ENCODE peak calls at places on chromosomes 11 and 22, in ten cellular contexts. X is cardiac muscle cell, E is upper lobe of right lung, D is fibroblast of lung, N is sigmoid colon, V is neural progenitor cell, T is SJSA1, Z is ovary, L is testis, J is PC-3. I is an unnamed sample.

GRCh38 chr11:112106070-112106469 is 19.4 kb downstream of the SDHD start:
- DNase-seq in X (no peak), E (no peak), D (no peak), N (no peak), V (no peak), T (no peak), Z (no peak), L (no peak), J (peak), I (no peak)

GRCh38 chr11:65415499-65416340 is 6.9 kb upstream of the NEAT1 start:
- DNase-seq in X (no peak), E (peak), D (no peak), N (peak), V (peak), T (no peak), Z (peak), L (peak), J (no peak), I (peak)

GRCh38 chr11:132134322-132134721 is 763.9 kb downstream of the NTM start:
- DNase-seq in X (no peak), E (no peak), D (peak), N (no peak), V (no peak), T (no peak), Z (no peak), L (no peak), J (peak), I (no peak)

GRCh38 chr11:75968021-75968685 is 153.1 kb downstream of the UVRAG start:
- DNase-seq in X (peak), E (no peak), D (peak), N (no peak), V (no peak), T (no peak), Z (no peak), L (no peak), J (peak), I (no peak)

GRCh38 chr22:23200896-23201295 is 20.6 kb downstream of the BCR start:
- DNase-seq in X (no peak), E (no peak), D (no peak), N (no peak), V (no peak), T (no peak), Z (no peak), L (no peak), J (no peak), I (no peak)

GRCh38 chr11:108788565-108789199 is 123.8 kb downstream of the DDX10 start:
- DNase-seq in X (peak), E (no peak), D (peak), N (no peak), V (peak), T (no peak), Z (no peak), L (peak), J (peak), I (no peak)

GRCh38 chr22:26672060-26672471 is 14.7 kb downstream of the MIAT start:
- DNase-seq in X (no peak), E (no peak), D (no peak), N (no peak), V (no peak), T (no peak), Z (peak), L (no peak), J (no peak), I (peak)

GRCh38 chr11:44855138-44855849 is 95.4 kb downstream of the TP53I11 start:
- DNase-seq in X (no peak), E (no peak), D (no peak), N (no peak), V (no peak), T (no peak), Z (no peak), L (no peak), J (peak), I (no peak)

GRCh38 chr22:33867118-33867863 is 53.0 kb downstream of the LARGE1 start:
- DNase-seq in X (no peak), E (no peak), D (peak), N (no peak), V (no peak), T (peak), Z (no peak), L (no peak), J (peak), I (no peak)

GRCh38 chr11:69115586-69116560 is 39.9 kb upstream of the SMIM38 start:
- DNase-seq in X (peak), E (peak), D (peak), N (no peak), V (no peak), T (no peak), Z (no peak), L (no peak), J (peak), I (no peak)

GRCh38 chr11:108511851-108512474 is 13.8 kb upstream of the POGLUT3 start:
- DNase-seq in X (peak), E (no peak), D (peak), N (no peak), V (no peak), T (no peak), Z (no peak), L (no peak), J (peak), I (no peak)

GRCh38 chr11:96748639-96749370 is 359.0 kb downstream of the JRKL start:
- DNase-seq in X (peak), E (no peak), D (peak), N (no peak), V (no peak), T (no peak), Z (no peak), L (no peak), J (peak), I (no peak)

GRCh38 chr11:63277345-63277943 is 34.0 kb upstream of the SLC22A25 start:
- DNase-seq in X (no peak), E (no peak), D (no peak), N (no peak), V (no peak), T (no peak), Z (no peak), L (no peak), J (peak), I (no peak)

GRCh38 chr11:79439430-79439892 is 1.4 kb downstream of the TENM4 start:
- DNase-seq in X (peak), E (no peak), D (peak), N (no peak), V (no peak), T (no peak), Z (peak), L (peak), J (no peak), I (no peak)

GRCh38 chr22:24146190-24146616 is 35.1 kb upstream of the SUSD2 start:
- DNase-seq in X (peak), E (peak), D (peak), N (peak), V (peak), T (no peak), Z (peak), L (peak), J (peak), I (no peak)

GRCh38 chr11:79264284-79264683 is 176.5 kb downstream of the TENM4 start:
- DNase-seq in X (peak), E (no peak), D (no peak), N (no peak), V (no peak), T (no peak), Z (no peak), L (no peak), J (no peak), I (no peak)

GRCh38 chr22:18978506-18978905 is 42.4 kb upstream of the PRODH start:
- DNase-seq in X (no peak), E (peak), D (no peak), N (peak), V (no peak), T (no peak), Z (no peak), L (no peak), J (no peak), I (no peak)

GRCh38 chr22:31603081-31603525 is 58.9 kb downstream of the PISD start:
- DNase-seq in X (peak), E (no peak), D (no peak), N (peak), V (no peak), T (no peak), Z (no peak), L (no peak), J (no peak), I (no peak)

GRCh38 chr22:47175151-47175760 is 412.8 kb downstream of the TBC1D22A start:
- DNase-seq in X (peak), E (peak), D (no peak), N (peak), V (no peak), T (peak), Z (no peak), L (peak), J (no peak), I (peak)

GRCh38 chr22:50714631-50715179 is 23.3 kb upstream of the ACR start:
- DNase-seq in X (no peak), E (no peak), D (no peak), N (no peak), V (no peak), T (no peak), Z (no peak), L (no peak), J (no peak), I (no peak)

GRCh38 chr11:2806351-2807058 is 79.1 kb downstream of the CDKN1C start:
- DNase-seq in X (no peak), E (peak), D (no peak), N (peak), V (peak), T (peak), Z (peak), L (peak), J (no peak), I (peak)

DNA sequence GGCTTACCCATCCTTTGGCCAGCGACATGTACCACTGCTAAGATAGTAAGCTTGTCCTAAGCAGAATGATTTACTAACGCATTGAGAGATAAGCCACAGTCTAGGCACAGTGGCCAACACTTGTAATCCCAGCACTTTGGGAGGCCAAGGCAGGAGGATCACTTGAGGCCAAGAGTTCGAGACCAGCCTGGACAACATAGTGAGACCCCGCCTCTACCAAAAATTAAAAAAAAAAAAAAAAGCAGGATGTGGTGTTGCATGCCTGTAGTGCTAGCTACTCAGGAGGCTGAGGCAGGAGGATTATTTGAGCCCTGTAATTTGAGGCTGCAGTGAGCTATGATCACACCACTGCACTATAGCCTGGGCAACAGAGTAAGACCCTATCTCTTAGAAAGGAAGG is 93.1 kb downstream of the HIPK3 start:
- DNase-seq in X (no peak), E (no peak), D (no peak), N (no peak), V (no peak), T (no peak), Z (no peak), L (no peak), J (no peak), I (no peak)
- H3K27ac ChIP-seq in X (no peak), E (no peak), D (no peak), N (no peak), V (no peak), T (no peak), Z (no peak), L (no peak), J (no peak), I (no peak)

DNA sequence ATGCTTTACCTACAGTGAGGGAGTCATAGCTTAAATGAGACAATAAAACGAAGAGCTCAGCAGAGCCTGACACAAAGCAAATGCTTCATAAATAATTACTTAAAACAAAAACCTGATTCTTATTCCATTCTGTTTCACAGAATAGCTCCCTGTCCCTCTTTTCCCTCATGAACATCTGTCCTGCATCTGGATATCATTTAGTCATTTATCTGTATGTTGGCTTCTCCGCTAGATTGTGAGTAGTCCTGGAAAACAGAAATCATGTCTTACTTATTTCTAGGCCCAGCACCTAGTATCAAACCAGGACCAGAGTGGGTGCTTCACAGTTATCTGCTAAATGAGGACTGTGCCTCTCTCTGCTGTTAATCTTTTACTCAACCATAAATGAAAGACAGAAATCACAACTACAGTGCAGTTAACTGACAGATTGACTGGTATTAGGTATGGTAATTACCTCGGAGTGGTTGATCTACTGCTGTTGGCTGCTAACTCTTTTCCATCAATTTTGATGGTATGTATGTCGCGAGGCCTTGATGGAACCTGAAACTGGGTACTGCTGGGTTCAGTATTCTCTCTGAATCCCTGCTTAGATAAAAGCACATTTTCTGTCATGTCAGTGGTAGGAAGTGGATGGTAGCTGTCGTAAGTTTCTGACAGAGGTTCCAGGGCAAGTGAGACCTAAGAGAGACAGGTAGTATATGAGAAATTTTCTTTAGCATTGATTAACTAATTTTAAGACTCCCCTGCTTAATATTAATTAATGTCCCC is 31.5 kb downstream of the C2CD3 start:
- DNase-seq in X (no peak), E (no peak), D (peak), N (no peak), V (no peak), T (no peak), Z (no peak), L (no peak), J (no peak), I (no peak)
- H3K4me3 ChIP-seq in X (no peak), E (no peak), D (no peak), N (no peak), V (no peak), T (no peak), Z (no peak), L (no peak), J (peak), I (no peak)

GRCh38 chr22:17846326-17846992 is 72.2 kb upstream of the BID start:
- DNase-seq in X (no peak), E (no peak), D (no peak), N (peak), V (no peak), T (no peak), Z (peak), L (peak), J (no peak), I (no peak)
- H3K27ac ChIP-seq in X (peak), E (no peak), D (no peak), N (peak), V (no peak), T (no peak), Z (peak), L (no peak), J (no peak), I (peak)

GRCh38 chr11:12694182-12694531 is 19.9 kb downstream of the TEAD1 start:
- DNase-seq in X (no peak), E (no peak), D (no peak), N (no peak), V (no peak), T (no peak), Z (no peak), L (peak), J (no peak), I (no peak)
- H3K4me3 ChIP-seq in X (no peak), E (peak), D (peak), N (peak), V (no peak), T (no peak), Z (peak), L (no peak), J (peak), I (peak)

DNA sequence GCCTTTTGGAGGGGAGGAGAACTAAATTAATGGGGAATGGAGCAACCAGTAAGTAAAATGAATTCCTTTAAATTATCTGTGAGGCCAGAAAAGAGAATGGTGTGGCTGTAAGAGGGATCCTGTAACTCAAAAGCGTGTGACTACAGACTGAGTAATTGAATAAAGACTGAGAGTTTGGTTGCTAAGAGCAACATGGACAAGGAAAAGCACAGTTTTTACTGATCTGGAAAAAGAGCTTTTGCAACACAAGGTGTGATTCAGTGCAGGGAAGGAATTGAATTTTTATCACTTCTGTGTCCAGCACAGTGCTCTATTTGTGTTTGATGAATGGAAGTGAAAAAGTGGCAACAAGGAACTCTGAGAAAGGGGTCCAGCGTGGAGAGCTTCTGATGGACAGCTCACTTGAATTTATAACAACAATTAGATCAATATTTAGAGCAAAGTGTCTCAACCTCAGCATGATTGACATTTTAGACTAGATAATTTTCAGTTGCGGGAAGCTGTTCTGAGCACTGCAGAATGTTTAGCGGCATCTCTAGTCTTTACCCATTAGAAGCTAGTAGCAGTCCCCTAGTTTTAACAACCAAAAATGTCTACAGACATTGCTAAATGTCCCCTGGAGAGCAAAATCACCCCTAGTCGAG is 202.8 kb upstream of the BDNF start:
- DNase-seq in X (peak), E (no peak), D (peak), N (no peak), V (no peak), T (no peak), Z (no peak), L (no peak), J (peak), I (no peak)
- H3K27ac ChIP-seq in X (no peak), E (no peak), D (no peak), N (no peak), V (no peak), T (peak), Z (no peak), L (no peak), J (peak), I (no peak)

GRCh38 chr22:30079952-30080533 is at the start of gene HORMAD2:
- DNase-seq in X (peak), E (peak), D (peak), N (no peak), V (peak), T (no peak), Z (no peak), L (peak), J (no peak), I (no peak)
- H3K4me3 ChIP-seq in X (no peak), E (peak), D (no peak), N (no peak), V (peak), T (no peak), Z (no peak), L (peak), J (no peak), I (peak)

GRCh38 chr11:85721191-85721590 is 35.2 kb upstream of the CCDC89 start:
- DNase-seq in X (no peak), E (no peak), D (no peak), N (no peak), V (no peak), T (no peak), Z (no peak), L (no peak), J (no peak), I (no peak)

GRCh38 chr11:85717360-85717927 is 31.4 kb upstream of the CCDC89 start:
- DNase-seq in X (no peak), E (no peak), D (no peak), N (no peak), V (no peak), T (no peak), Z (no peak), L (no peak), J (no peak), I (no peak)

GRCh38 chr11:85723088-85723487 is 37.1 kb upstream of the CCDC89 start:
- DNase-seq in X (no peak), E (no peak), D (no peak), N (no peak), V (no peak), T (no peak), Z (no peak), L (no peak), J (peak), I (no peak)

GRCh38 chr11:85718991-85719807 is 33.2 kb upstream of the CCDC89 start:
- DNase-seq in X (peak), E (no peak), D (peak), N (peak), V (peak), T (peak), Z (no peak), L (peak), J (peak), I (peak)

GRCh38 chr11:85718126-85718943 is 32.3 kb upstream of the CCDC89 start:
- DNase-seq in X (no peak), E (no peak), D (no peak), N (no peak), V (no peak), T (no peak), Z (no peak), L (no peak), J (no peak), I (no peak)
- H3K27ac ChIP-seq in X (no peak), E (peak), D (peak), N (peak), V (peak), T (peak), Z (no peak), L (peak), J (peak), I (peak)

DNA sequence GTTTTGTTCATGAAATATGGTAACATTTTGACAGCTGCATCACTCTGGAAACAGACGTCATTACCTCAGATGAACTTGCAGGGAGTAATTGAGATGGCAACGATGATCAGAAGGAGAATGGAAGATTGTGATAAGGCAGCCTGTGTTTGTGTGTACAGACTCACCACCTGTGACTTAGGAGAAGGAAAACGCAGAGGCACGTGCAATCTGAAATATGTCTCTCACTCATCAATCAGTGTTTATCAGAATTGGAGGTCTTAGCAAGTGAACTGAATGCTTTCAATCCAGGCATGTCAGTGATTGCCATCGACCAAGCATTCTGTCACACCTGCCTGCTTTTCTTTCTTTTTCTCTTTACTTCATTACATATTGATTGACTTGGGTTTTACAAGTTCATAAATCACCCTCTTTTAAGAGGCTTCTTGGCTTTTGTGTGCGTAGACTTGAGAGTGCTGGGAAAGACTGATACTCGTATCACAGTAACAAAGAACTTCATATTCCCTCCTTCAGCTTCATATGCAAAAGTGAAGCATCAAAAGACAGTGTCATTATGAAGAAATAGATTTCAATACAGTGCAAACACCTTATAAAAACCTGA is 24.6 kb downstream of the FAT3 start:
- DNase-seq in X (no peak), E (no peak), D (no peak), N (no peak), V (no peak), T (no peak), Z (no peak), L (no peak), J (no peak), I (no peak)
- H3K4me3 ChIP-seq in X (no peak), E (no peak), D (no peak), N (no peak), V (no peak), T (no peak), Z (no peak), L (no peak), J (no peak), I (no peak)

GRCh38 chr22:46050451-46050845 is 73.5 kb upstream of the WNT7B start:
- DNase-seq in X (no peak), E (no peak), D (no peak), N (peak), V (no peak), T (no peak), Z (peak), L (peak), J (no peak), I (peak)

GRCh38 chr22:46051646-46052045 is 74.7 kb upstream of the WNT7B start:
- DNase-seq in X (no peak), E (peak), D (no peak), N (peak), V (no peak), T (no peak), Z (no peak), L (peak), J (no peak), I (no peak)

GRCh38 chr22:46052331-46052771 is 75.4 kb upstream of the WNT7B start:
- DNase-seq in X (no peak), E (peak), D (peak), N (peak), V (no peak), T (peak), Z (peak), L (peak), J (no peak), I (peak)

GRCh38 chr22:46049726-46050450 is 72.9 kb upstream of the WNT7B start:
- DNase-seq in X (no peak), E (peak), D (no peak), N (peak), V (no peak), T (no peak), Z (peak), L (peak), J (no peak), I (peak)

GRCh38 chr22:46050916-46051614 is 74.1 kb upstream of the WNT7B start:
- DNase-seq in X (no peak), E (peak), D (no peak), N (peak), V (no peak), T (no peak), Z (peak), L (peak), J (no peak), I (peak)
- H3K27ac ChIP-seq in X (no peak), E (peak), D (no peak), N (peak), V (no peak), T (no peak), Z (peak), L (peak), J (no peak), I (peak)